ENCODE peak calls at places on chromosomes 2 and 18, in ten cellular contexts. P is upper lobe of right lung, B is mesendoderm, X is endodermal cell, O is thoracic aorta, R is lung, H is cardiac muscle cell, L is endothelial cell of umbilical vein, D is MM.1S, J is GM23248. V is an unnamed sample. For H3K4me1, the result is how much of the 10 kb centered on the place peaks cover.

GRCh38 chr2:127624321-127625145 is 21.4 kb upstream of the GPR17 start:
- DNase-seq in P (peak), B (no peak), X (no peak), O (no peak), R (no peak), H (no peak), L (no peak), D (no peak), J (no peak), V (no peak)

GRCh38 chr2:38823386-38823785 is 45.4 kb downstream of the GEMIN6 start:
- DNase-seq in P (no peak), B (no peak), X (no peak), O (no peak), R (no peak), H (no peak), L (no peak), D (no peak), J (no peak), V (no peak)

GRCh38 chr18:45664824-45665763 is 49.8 kb downstream of the SLC14A2 start:
- DNase-seq in P (no peak), B (peak), X (peak), O (peak), R (peak), H (peak), L (peak), D (peak), J (peak), V (no peak)

GRCh38 chr2:191804711-191805230 is 42.1 kb downstream of the CAVIN2 start:
- DNase-seq in P (no peak), B (no peak), X (no peak), O (no peak), R (no peak), H (no peak), L (no peak), D (no peak), J (no peak), V (no peak)

GRCh38 chr2:234858790-234859329 is 93.0 kb upstream of the SH3BP4 start:
- DNase-seq in P (no peak), B (no peak), X (peak), O (no peak), R (no peak), H (no peak), L (no peak), D (no peak), J (no peak), V (no peak)

GRCh38 chr18:79405019-79405780 is 9.5 kb downstream of the NFATC1 start:
- DNase-seq in P (peak), B (no peak), X (no peak), O (no peak), R (no peak), H (no peak), L (no peak), D (no peak), J (no peak), V (no peak)

GRCh38 chr2:59888706-59889105 is 664.7 kb downstream of the BCL11A start:
- DNase-seq in P (no peak), B (no peak), X (no peak), O (no peak), R (no peak), H (no peak), L (no peak), D (no peak), J (no peak), V (no peak)

GRCh38 chr2:172906401-172906811 is 169.2 kb upstream of the MAP3K20 start:
- DNase-seq in P (no peak), B (no peak), X (peak), O (no peak), R (no peak), H (no peak), L (no peak), D (no peak), J (no peak), V (peak)

GRCh38 chr2:215104226-215104625 is 34.2 kb downstream of the ABCA12 start:
- DNase-seq in P (no peak), B (no peak), X (no peak), O (no peak), R (no peak), H (no peak), L (no peak), D (no peak), J (no peak), V (no peak)

GRCh38 chr2:120762341-120763061 is 26.8 kb downstream of the GLI2 start:
- DNase-seq in P (peak), B (no peak), X (peak), O (no peak), R (no peak), H (no peak), L (no peak), D (no peak), J (no peak), V (no peak)

GRCh38 chr2:174336403-174337336 is 1.9 kb downstream of the SP9 start:
- DNase-seq in P (peak), B (peak), X (peak), O (no peak), R (no peak), H (peak), L (peak), D (peak), J (no peak), V (no peak)

GRCh38 chr2:207121784-207122183 is 44.0 kb downstream of the KLF7 start:
- DNase-seq in P (no peak), B (peak), X (no peak), O (no peak), R (no peak), H (no peak), L (peak), D (no peak), J (peak), V (no peak)
- H3K4me3 ChIP-seq in P (no peak), B (no peak), X (no peak), O (no peak), R (no peak), H (no peak), L (no peak), D (no peak), J (no peak), V (no peak)

GRCh38 chr2:133198678-133199077 is 369.6 kb downstream of the NCKAP5 start:
- DNase-seq in P (no peak), B (no peak), X (no peak), O (no peak), R (no peak), H (no peak), L (no peak), D (no peak), J (no peak), V (no peak)
- H3K4me1 ChIP-seq in P (under half), B (under half), X (under half), O (under half), R (under half), H (under half), L (under half), D (under half), J (under half), V (under half)

GRCh38 chr18:40849856-40850255 is 1105.2 kb upstream of the PIK3C3 start:
- DNase-seq in P (no peak), B (no peak), X (no peak), O (no peak), R (no peak), H (no peak), L (no peak), D (no peak), J (no peak), V (no peak)

GRCh38 chr18:40852406-40852805 is 1102.6 kb upstream of the PIK3C3 start:
- DNase-seq in P (no peak), B (no peak), X (no peak), O (no peak), R (no peak), H (no peak), L (no peak), D (no peak), J (no peak), V (no peak)

GRCh38 chr18:40855661-40856060 is 1099.4 kb upstream of the PIK3C3 start:
- DNase-seq in P (no peak), B (no peak), X (no peak), O (no peak), R (no peak), H (no peak), L (no peak), D (no peak), J (no peak), V (no peak)

DNA sequence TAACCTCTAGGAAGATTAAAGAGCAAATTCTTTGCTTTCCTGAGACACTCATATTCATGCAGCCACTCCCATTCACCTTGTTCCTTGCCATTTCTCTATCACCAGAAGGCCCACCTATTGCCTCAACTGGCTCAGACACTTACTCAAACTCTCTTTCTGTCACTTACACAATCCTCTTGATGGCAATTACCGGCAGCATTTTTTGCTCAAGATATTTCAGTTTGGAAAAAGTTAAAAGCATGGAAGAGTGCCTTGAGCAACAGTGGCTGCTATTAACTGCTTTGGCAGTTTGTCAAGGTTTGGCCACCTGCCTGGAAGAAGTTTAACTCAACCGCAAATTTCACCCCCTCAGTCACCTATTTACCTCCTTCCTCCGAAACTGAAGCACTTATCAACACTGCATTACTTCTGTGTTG is 1104.0 kb upstream of the PIK3C3 start:
- DNase-seq in P (no peak), B (no peak), X (no peak), O (no peak), R (peak), H (no peak), L (no peak), D (peak), J (peak), V (no peak)
- H3K4me3 ChIP-seq in P (no peak), B (no peak), X (no peak), O (no peak), R (no peak), H (no peak), L (no peak), D (no peak), J (no peak), V (no peak)

DNA sequence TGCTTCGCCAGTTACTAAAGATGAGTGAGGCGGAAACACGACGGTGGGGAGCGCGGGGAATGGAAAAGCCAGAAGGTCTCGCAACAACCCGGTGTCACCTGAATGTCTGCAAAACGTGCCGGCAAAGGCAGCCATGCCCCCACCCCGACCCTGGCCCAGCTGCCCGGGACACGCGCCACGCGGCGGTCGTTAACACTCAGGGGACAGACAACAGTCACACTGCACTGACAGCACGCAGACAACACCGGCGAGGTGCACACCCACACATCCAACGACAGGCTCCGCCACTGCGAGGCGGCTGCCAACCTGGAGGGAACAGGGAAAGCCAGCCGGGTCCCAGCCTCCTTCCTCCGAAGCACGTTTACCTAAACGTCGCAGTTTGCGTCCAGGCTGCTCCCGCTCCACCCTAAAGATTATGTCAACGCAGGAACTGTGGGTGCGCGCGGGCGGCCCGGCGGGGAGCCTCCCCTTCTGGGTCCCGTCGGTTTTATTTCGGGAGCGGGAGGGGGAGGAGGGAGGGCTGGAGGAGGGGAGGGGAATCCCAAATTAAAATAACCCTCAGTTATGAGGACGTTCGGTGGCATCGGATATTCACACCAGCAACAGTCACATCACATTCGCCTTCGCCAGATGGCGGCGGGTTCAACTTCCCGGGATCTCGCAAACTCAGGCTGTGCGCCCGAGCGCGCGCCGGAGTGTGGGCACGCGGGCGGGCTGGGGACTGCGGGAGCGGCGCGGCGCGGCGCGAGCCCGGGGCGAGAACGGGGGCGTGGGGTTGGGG is 694 bp downstream of the PTGR3 start:
- DNase-seq in P (peak), B (peak), X (peak), O (no peak), R (peak), H (peak), L (peak), D (peak), J (peak), V (peak)
- H3K4me1 ChIP-seq in P (half or more), B (under half), X (under half), O (under half), R (under half), H (under half), L (under half), D (under half), J (under half), V (half or more)

GRCh38 chr2:46870051-46870839 is 45.4 kb downstream of the MCFD2 start:
- DNase-seq in P (peak), B (no peak), X (no peak), O (no peak), R (no peak), H (no peak), L (no peak), D (no peak), J (peak), V (no peak)

GRCh38 chr2:46865181-46865970 is 50.2 kb downstream of the MCFD2 start:
- DNase-seq in P (no peak), B (no peak), X (no peak), O (no peak), R (no peak), H (no peak), L (no peak), D (no peak), J (no peak), V (no peak)

GRCh38 chr2:46863895-46864294 is 51.7 kb downstream of the MCFD2 start:
- DNase-seq in P (no peak), B (no peak), X (no peak), O (no peak), R (no peak), H (no peak), L (no peak), D (no peak), J (no peak), V (no peak)

GRCh38 chr2:46869621-46870020 is 46.0 kb downstream of the MCFD2 start:
- DNase-seq in P (no peak), B (no peak), X (no peak), O (no peak), R (no peak), H (no peak), L (no peak), D (no peak), J (no peak), V (no peak)

DNA sequence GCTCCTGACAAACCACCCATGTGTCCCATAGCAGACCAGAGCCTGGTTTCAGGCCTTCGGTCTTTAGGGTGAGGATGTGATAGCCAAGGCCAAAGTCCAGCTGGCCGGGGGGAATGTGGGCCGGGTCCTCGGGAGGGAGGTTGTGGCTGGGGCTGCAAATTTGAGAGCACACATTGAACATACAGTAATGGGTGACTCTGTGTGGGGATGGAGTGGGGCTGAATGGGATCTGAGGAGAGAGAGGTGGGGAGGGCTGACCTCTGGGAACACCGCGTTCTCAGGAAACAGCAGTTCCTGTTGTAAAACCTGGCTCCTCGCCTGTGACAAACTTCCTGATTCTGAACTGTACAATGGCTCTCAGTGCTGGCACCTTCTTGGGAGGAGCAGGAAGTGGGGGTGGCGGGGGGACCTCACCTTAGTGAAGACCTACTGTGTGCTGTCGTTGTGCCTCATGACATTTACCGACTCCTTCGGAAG is 48.8 kb downstream of the MCFD2 start:
- DNase-seq in P (no peak), B (no peak), X (no peak), O (no peak), R (peak), H (no peak), L (peak), D (no peak), J (no peak), V (peak)
- H3K4me3 ChIP-seq in P (no peak), B (no peak), X (no peak), O (no peak), R (no peak), H (no peak), L (no peak), D (no peak), J (no peak), V (no peak)

DNA sequence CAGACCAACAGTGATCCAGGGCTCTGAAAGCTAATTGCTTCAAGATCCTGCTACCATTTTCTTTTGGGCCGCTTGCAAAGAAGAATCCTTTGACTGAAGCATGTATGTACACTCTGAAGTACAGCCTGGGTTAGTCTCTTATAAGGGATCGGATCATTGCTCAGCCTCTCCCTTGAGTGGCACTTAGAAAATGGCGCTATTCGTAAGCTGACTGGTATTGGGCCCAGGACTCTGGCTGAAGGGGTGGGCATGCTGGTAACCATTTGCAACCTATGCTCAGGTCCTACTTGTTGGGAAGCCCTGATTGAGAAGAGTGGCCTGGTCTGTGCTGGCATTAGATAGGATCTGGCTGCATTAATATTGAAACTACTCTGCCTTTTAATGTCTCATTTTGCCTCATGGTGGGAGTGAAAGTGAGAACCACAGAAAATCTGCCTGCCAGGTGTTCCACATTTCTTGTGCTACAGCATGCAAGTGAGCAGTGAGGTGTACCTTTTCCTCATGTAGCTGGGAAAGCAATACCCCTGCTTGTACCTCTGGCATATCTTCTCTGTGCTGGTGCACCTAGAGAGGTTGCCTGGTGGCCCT is 661 bp upstream of the MGAT5 start:
- DNase-seq in P (no peak), B (no peak), X (no peak), O (no peak), R (no peak), H (no peak), L (no peak), D (peak), J (no peak), V (no peak)
- H3K4me1 ChIP-seq in P (under half), B (under half), X (under half), O (under half), R (under half), H (under half), L (under half), D (half or more), J (under half), V (half or more)

GRCh38 chr2:74198461-74199274 is at the start of gene MTHFD2:
- DNase-seq in P (peak), B (peak), X (peak), O (peak), R (peak), H (peak), L (peak), D (peak), J (peak), V (peak)

GRCh38 chr2:74197049-74197448 is 1.4 kb upstream of the MTHFD2 start:
- DNase-seq in P (no peak), B (no peak), X (no peak), O (no peak), R (no peak), H (no peak), L (no peak), D (no peak), J (no peak), V (no peak)

GRCh38 chr2:74199871-74200305 is 1.5 kb downstream of the MTHFD2 start:
- DNase-seq in P (no peak), B (no peak), X (peak), O (no peak), R (no peak), H (no peak), L (peak), D (no peak), J (peak), V (no peak)

GRCh38 chr2:74199275-74199701 is 873 bp downstream of the MTHFD2 start:
- DNase-seq in P (no peak), B (no peak), X (no peak), O (peak), R (no peak), H (no peak), L (no peak), D (no peak), J (no peak), V (no peak)

GRCh38 chr2:74197983-74198460 is 393 bp upstream of the MTHFD2 start:
- DNase-seq in P (no peak), B (no peak), X (no peak), O (no peak), R (no peak), H (no peak), L (no peak), D (no peak), J (no peak), V (no peak)
- H3K4me3 ChIP-seq in P (peak), B (no peak), X (peak), O (peak), R (no peak), H (no peak), L (peak), D (peak), J (peak), V (peak)

GRCh38 chr2:54599914-54600313 is 123.5 kb upstream of the EML6 start:
- DNase-seq in P (no peak), B (no peak), X (no peak), O (no peak), R (peak), H (no peak), L (no peak), D (no peak), J (peak), V (peak)

GRCh38 chr2:54601339-54601738 is 122.1 kb upstream of the EML6 start:
- DNase-seq in P (no peak), B (no peak), X (no peak), O (no peak), R (no peak), H (no peak), L (no peak), D (no peak), J (peak), V (no peak)

GRCh38 chr2:54598347-54599325 is 124.8 kb upstream of the EML6 start:
- DNase-seq in P (no peak), B (no peak), X (no peak), O (no peak), R (no peak), H (no peak), L (no peak), D (no peak), J (peak), V (no peak)

GRCh38 chr2:54597153-54597827 is 126.2 kb upstream of the EML6 start:
- DNase-seq in P (no peak), B (no peak), X (no peak), O (no peak), R (no peak), H (no peak), L (no peak), D (no peak), J (no peak), V (peak)

GRCh38 chr2:54599326-54599710 is 124.1 kb upstream of the EML6 start:
- DNase-seq in P (no peak), B (no peak), X (no peak), O (no peak), R (no peak), H (no peak), L (no peak), D (no peak), J (no peak), V (no peak)
- H3K4me1 ChIP-seq in P (half or more), B (under half), X (under half), O (half or more), R (under half), H (under half), L (under half), D (under half), J (under half), V (half or more)

DNA sequence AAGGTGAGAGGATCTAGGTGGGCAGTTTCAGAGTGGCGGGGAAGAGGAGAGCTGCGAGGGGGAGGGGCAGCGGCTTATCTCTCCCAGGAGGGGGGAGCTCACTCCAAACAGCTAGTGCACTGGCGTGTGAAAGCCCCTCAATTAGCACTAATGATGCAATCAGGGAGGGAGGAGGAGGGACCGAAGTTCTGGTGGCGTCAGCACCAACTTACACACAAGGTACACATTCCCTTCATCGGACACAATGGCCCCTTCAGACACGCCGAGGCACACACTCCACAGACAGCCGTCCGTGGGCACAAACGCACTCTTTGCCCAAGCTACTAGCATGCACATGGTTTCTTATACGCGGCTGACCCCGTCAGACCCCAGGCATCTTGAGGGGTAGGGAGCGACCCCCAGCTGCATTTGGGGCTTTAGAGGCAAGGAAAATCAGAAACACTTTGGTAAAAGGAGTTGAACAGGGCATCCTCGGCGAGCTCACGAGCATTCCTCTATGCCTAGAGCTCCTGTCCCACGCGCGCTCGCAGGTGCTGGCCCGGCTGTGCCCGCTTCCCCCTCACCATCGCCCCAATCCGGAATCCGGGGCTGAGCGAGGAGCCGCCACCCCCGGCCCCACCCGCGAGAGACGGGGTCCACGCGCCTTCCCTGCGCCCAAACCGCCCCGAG is 868 bp upstream of the PKDCC start:
- DNase-seq in P (no peak), B (peak), X (peak), O (no peak), R (no peak), H (peak), L (peak), D (no peak), J (peak), V (peak)
- H3K4me3 ChIP-seq in P (peak), B (peak), X (peak), O (peak), R (peak), H (peak), L (peak), D (peak), J (peak), V (peak)